ENCODE peak calls at places on chromosomes 5 and 9, in eight cellular contexts. J is GM13977, B is neural progenitor cell, L is spleen, A is HL-60, C is psoas muscle, U is adrenal gland, N is Peyer's patch. V is an unnamed sample.

GRCh38 chr9:134957165-134957944 is 39.6 kb upstream of the FCN1 start:
- DNase-seq in J (no peak), B (peak; percentile 46), L (peak; percentile 44), A (no peak), C (no peak), U (no peak), N (peak; percentile 21), V (peak; percentile 12)

GRCh38 chr5:173453167-173453566 is 125.0 kb upstream of the STC2 start:
- DNase-seq in J (no peak), B (no peak), L (no peak), A (no peak), C (no peak), U (no peak), N (no peak), V (no peak)

GRCh38 chr9:122848256-122848943 is 20.0 kb upstream of the PDCL start:
- DNase-seq in J (no peak), B (no peak), L (no peak), A (no peak), C (no peak), U (no peak), N (no peak), V (no peak)

GRCh38 chr9:81465468-81466002 is 223.8 kb downstream of the TLE1 start:
- DNase-seq in J (no peak), B (no peak), L (no peak), A (no peak), C (no peak), U (no peak), N (no peak), V (no peak)

GRCh38 chr5:39876146-39876545 is 451.4 kb upstream of the DAB2 start:
- DNase-seq in J (no peak), B (no peak), L (no peak), A (no peak), C (no peak), U (no peak), N (no peak), V (no peak)

GRCh38 chr5:93791520-93791972 is 50.1 kb upstream of the POU5F2 start:
- DNase-seq in J (no peak), B (no peak), L (no peak), A (no peak), C (no peak), U (no peak), N (no peak), V (no peak)

GRCh38 chr9:100442072-100442471 is 15.1 kb downstream of the MSANTD3 start:
- DNase-seq in J (no peak), B (no peak), L (no peak), A (no peak), C (no peak), U (no peak), N (no peak), V (no peak)

GRCh38 chr5:132746592-132747063 is 598 bp upstream of the CCNI2 start:
- DNase-seq in J (no peak), B (peak; percentile 70), L (no peak), A (no peak), C (no peak), U (no peak), N (no peak), V (no peak)

GRCh38 chr9:137294091-137294683 is 7.9 kb downstream of the NRARP start:
- DNase-seq in J (peak; percentile 71), B (peak; percentile 48), L (no peak), A (no peak), C (no peak), U (no peak), N (no peak), V (no peak)

GRCh38 chr5:93790401-93790800 is 49.0 kb upstream of the POU5F2 start:
- DNase-seq in J (no peak), B (no peak), L (no peak), A (no peak), C (no peak), U (no peak), N (no peak), V (no peak)

GRCh38 chr9:110573305-110573704 is 6.2 kb downstream of the SVEP1 start:
- DNase-seq in J (no peak), B (no peak), L (no peak), A (no peak), C (no peak), U (no peak), N (no peak), V (no peak)

GRCh38 chr5:172187118-172188032 is 649 bp downstream of the STK10 start:
- DNase-seq in J (peak; percentile 69), B (peak; percentile 57), L (peak; percentile 94), A (no peak), C (peak; percentile 56), U (peak; percentile 58), N (peak; percentile 72), V (peak; percentile 62)

GRCh38 chr5:170747851-170748250 is 35.7 kb upstream of the GABRP start:
- DNase-seq in J (peak; percentile 15), B (peak; percentile 73), L (no peak), A (no peak), C (no peak), U (peak; percentile 19), N (no peak), V (no peak)

GRCh38 chr9:132341177-132341840 is 13.5 kb downstream of the SETX start:
- DNase-seq in J (no peak), B (no peak), L (no peak), A (no peak), C (no peak), U (no peak), N (no peak), V (no peak)

GRCh38 chr5:111266491-111266890 is 42.3 kb downstream of the CAMK4 start:
- DNase-seq in J (no peak), B (no peak), L (no peak), A (no peak), C (no peak), U (no peak), N (no peak), V (no peak)

GRCh38 chr9:88529496-88529895 is 5.5 kb upstream of the NXNL2 start:
- DNase-seq in J (no peak), B (no peak), L (peak; percentile 29), A (no peak), C (no peak), U (no peak), N (no peak), V (no peak)

GRCh38 chr5:72210913-72211670 is 103.8 kb downstream of the MAP1B start:
- DNase-seq in J (no peak), B (no peak), L (no peak), A (no peak), C (peak; percentile 39), U (peak; percentile 45), N (no peak), V (peak; percentile 30)

GRCh38 chr5:10695759-10696543 is 65.1 kb downstream of the DAP start:
- DNase-seq in J (no peak), B (no peak), L (no peak), A (no peak), C (no peak), U (no peak), N (no peak), V (no peak)

GRCh38 chr5:180201051-180201987 is 7.7 kb downstream of the RASGEF1C start:
- DNase-seq in J (no peak), B (peak; percentile 75), L (peak; percentile 54), A (no peak), C (no peak), U (no peak), N (no peak), V (no peak)

GRCh38 chr9:133992780-133993634 is 883 bp upstream of the VAV2 start:
- DNase-seq in J (peak; percentile 92), B (peak; percentile 87), L (peak; percentile 92), A (peak; percentile 38), C (peak; percentile 88), U (peak; percentile 83), N (peak; percentile 91), V (peak; percentile 91)

GRCh38 chr5:150103678-150104549 is 17.6 kb upstream of the CSF1R start:
- DNase-seq in J (no peak), B (no peak), L (no peak), A (no peak), C (no peak), U (no peak), N (no peak), V (no peak)

GRCh38 chr5:32343058-32343672 is 30.4 kb upstream of the MTMR12 start:
- DNase-seq in J (no peak), B (no peak), L (no peak), A (no peak), C (no peak), U (no peak), N (no peak), V (no peak)

GRCh38 chr5:32339878-32340277 is 27.1 kb upstream of the MTMR12 start:
- DNase-seq in J (no peak), B (no peak), L (no peak), A (no peak), C (no peak), U (no peak), N (no peak), V (no peak)

GRCh38 chr5:32346869-32347268 is 34.1 kb upstream of the MTMR12 start:
- DNase-seq in J (no peak), B (no peak), L (no peak), A (no peak), C (no peak), U (no peak), N (no peak), V (no peak)

GRCh38 chr5:32339198-32339597 is 26.5 kb upstream of the MTMR12 start:
- DNase-seq in J (no peak), B (peak; percentile 60), L (no peak), A (no peak), C (no peak), U (no peak), N (no peak), V (no peak)

DNA sequence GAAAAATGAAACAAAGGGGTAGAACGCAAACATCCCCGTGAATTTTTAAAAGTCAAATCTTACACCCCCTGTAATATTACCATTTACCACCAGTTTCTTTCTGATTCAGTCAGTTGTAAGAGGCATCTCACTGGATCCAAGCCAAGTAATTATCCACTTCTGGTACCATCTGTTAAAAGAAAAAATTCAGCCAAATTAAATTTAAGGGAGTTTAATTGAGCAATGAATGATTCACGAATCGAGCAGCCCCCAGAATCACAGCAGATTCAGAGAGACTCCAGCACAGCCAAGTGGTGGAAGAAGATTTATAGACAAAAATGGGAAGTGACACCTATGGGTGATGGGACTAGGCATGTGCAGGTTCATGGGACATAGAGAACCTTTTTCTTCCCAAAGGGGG is 29.9 kb upstream of the MTMR12 start:
- DNase-seq in J (no peak), B (no peak), L (no peak), A (no peak), C (no peak), U (no peak), N (no peak), V (no peak)
- TF ChIP-seq CTCF in J (no peak), B (no peak), L (no peak), A (no peak), C (no peak), U (no peak), N (no peak), V (no peak)

GRCh38 chr5:164980480-164980879 is 1475.1 kb downstream of the MAT2B start:
- DNase-seq in J (no peak), B (no peak), L (no peak), A (no peak), C (no peak), U (no peak), N (no peak), V (no peak)
- TF ChIP-seq CTCF in J (no peak), B (no peak), L (no peak), A (no peak), C (no peak), U (no peak), N (no peak), V (no peak)

GRCh38 chr9:15824310-15824709 is 271.5 kb downstream of the CCDC171 start:
- DNase-seq in J (no peak), B (peak; percentile 7), L (no peak), A (no peak), C (no peak), U (no peak), N (no peak), V (no peak)
- TF ChIP-seq CTCF in J (no peak), B (peak; percentile 34), L (no peak), A (no peak), C (no peak), U (no peak), N (no peak), V (no peak)

GRCh38 chr5:119387900-119388618 is 32.2 kb downstream of the TNFAIP8 start:
- DNase-seq in J (no peak), B (no peak), L (no peak), A (no peak), C (no peak), U (no peak), N (no peak), V (no peak)
- TF ChIP-seq CTCF in J (no peak), B (no peak), L (no peak), A (no peak), C (no peak), U (no peak), N (no peak), V (no peak)

V was measured in tibial artery.